ENCODE peak calls at places on chromosome 18, in six cellular contexts. One of them, this sample, is unnamed.

GRCh38 chr18:22048221-22048620 is 121.2 kb upstream of the GATA6 start:
- DNase-seq in body of pancreas: no peak
- DNase-seq in colonic mucosa: no peak
- DNase-seq in esophagus squamous epithelium: no peak
- DNase-seq in CD8-positive, alpha-beta T cell: no peak
- DNase-seq in K562: no peak
- DNase-seq in this sample: no peak

GRCh38 chr18:59918320-59918755 is 18.5 kb downstream of the PMAIP1 start:
- DNase-seq in body of pancreas: no peak
- DNase-seq in colonic mucosa: peak
- DNase-seq in esophagus squamous epithelium: peak
- DNase-seq in CD8-positive, alpha-beta T cell: no peak
- DNase-seq in K562: peak
- DNase-seq in this sample: peak

GRCh38 chr18:74476154-74476553 is 19.0 kb upstream of the DIPK1C start:
- DNase-seq in body of pancreas: no peak
- DNase-seq in colonic mucosa: no peak
- DNase-seq in esophagus squamous epithelium: no peak
- DNase-seq in CD8-positive, alpha-beta T cell: no peak
- DNase-seq in K562: peak
- DNase-seq in this sample: peak

GRCh38 chr18:48123965-48124364 is 193.5 kb upstream of the SMAD2 start:
- DNase-seq in body of pancreas: no peak
- DNase-seq in colonic mucosa: no peak
- DNase-seq in esophagus squamous epithelium: no peak
- DNase-seq in CD8-positive, alpha-beta T cell: no peak
- DNase-seq in K562: no peak
- DNase-seq in this sample: no peak

GRCh38 chr18:11888726-11889125 is 19.4 kb downstream of the MPPE1 start:
- DNase-seq in body of pancreas: no peak
- DNase-seq in colonic mucosa: no peak
- DNase-seq in esophagus squamous epithelium: no peak
- DNase-seq in CD8-positive, alpha-beta T cell: no peak
- DNase-seq in K562: no peak
- DNase-seq in this sample: no peak

GRCh38 chr18:74356959-74357358 is 41.3 kb downstream of the C18orf63 start:
- DNase-seq in body of pancreas: no peak
- DNase-seq in colonic mucosa: no peak
- DNase-seq in esophagus squamous epithelium: no peak
- DNase-seq in CD8-positive, alpha-beta T cell: no peak
- DNase-seq in K562: no peak
- DNase-seq in this sample: no peak

GRCh38 chr18:54388203-54389142 is 30.8 kb downstream of the C18orf54 start:
- DNase-seq in body of pancreas: peak
- DNase-seq in colonic mucosa: peak
- DNase-seq in esophagus squamous epithelium: no peak
- DNase-seq in CD8-positive, alpha-beta T cell: no peak
- DNase-seq in K562: peak
- DNase-seq in this sample: peak

GRCh38 chr18:159037-159652 is 788 bp downstream of the USP14 start:
- DNase-seq in body of pancreas: no peak
- DNase-seq in colonic mucosa: no peak
- DNase-seq in esophagus squamous epithelium: no peak
- DNase-seq in CD8-positive, alpha-beta T cell: no peak
- DNase-seq in K562: peak
- DNase-seq in this sample: peak

GRCh38 chr18:40935423-40935822 is 1019.6 kb upstream of the PIK3C3 start:
- DNase-seq in body of pancreas: no peak
- DNase-seq in colonic mucosa: no peak
- DNase-seq in esophagus squamous epithelium: no peak
- DNase-seq in CD8-positive, alpha-beta T cell: no peak
- DNase-seq in K562: peak
- DNase-seq in this sample: peak

GRCh38 chr18:49322770-49323490 is 137.5 kb downstream of the DYM start:
- DNase-seq in body of pancreas: no peak
- DNase-seq in colonic mucosa: no peak
- DNase-seq in esophagus squamous epithelium: no peak
- DNase-seq in CD8-positive, alpha-beta T cell: no peak
- DNase-seq in K562: no peak
- DNase-seq in this sample: no peak

GRCh38 chr18:15165048-15165447 is 417.1 kb downstream of the ANKRD30B start:
- DNase-seq in body of pancreas: no peak
- DNase-seq in colonic mucosa: no peak
- DNase-seq in esophagus squamous epithelium: no peak
- DNase-seq in CD8-positive, alpha-beta T cell: no peak
- DNase-seq in K562: peak
- DNase-seq in this sample: no peak

GRCh38 chr18:51630706-51631105 is 433.2 kb upstream of the MEX3C start:
- DNase-seq in body of pancreas: no peak
- DNase-seq in colonic mucosa: no peak
- DNase-seq in esophagus squamous epithelium: no peak
- DNase-seq in CD8-positive, alpha-beta T cell: no peak
- DNase-seq in K562: no peak
- DNase-seq in this sample: no peak

GRCh38 chr18:7234061-7234460 is 3.2 kb downstream of the LRRC30 start:
- DNase-seq in body of pancreas: no peak
- DNase-seq in colonic mucosa: no peak
- DNase-seq in esophagus squamous epithelium: no peak
- DNase-seq in CD8-positive, alpha-beta T cell: no peak
- DNase-seq in K562: no peak
- DNase-seq in this sample: no peak

GRCh38 chr18:7230646-7231349 is at the start of gene LRRC30:
- DNase-seq in body of pancreas: no peak
- DNase-seq in colonic mucosa: no peak
- DNase-seq in esophagus squamous epithelium: no peak
- DNase-seq in CD8-positive, alpha-beta T cell: no peak
- DNase-seq in K562: no peak
- DNase-seq in this sample: no peak

GRCh38 chr18:7236899-7237298 is 6.0 kb downstream of the LRRC30 start:
- DNase-seq in body of pancreas: no peak
- DNase-seq in colonic mucosa: no peak
- DNase-seq in esophagus squamous epithelium: no peak
- DNase-seq in CD8-positive, alpha-beta T cell: no peak
- DNase-seq in K562: no peak
- DNase-seq in this sample: no peak

GRCh38 chr18:7233398-7233797 is 2.5 kb downstream of the LRRC30 start:
- DNase-seq in body of pancreas: no peak
- DNase-seq in colonic mucosa: no peak
- DNase-seq in esophagus squamous epithelium: no peak
- DNase-seq in CD8-positive, alpha-beta T cell: no peak
- DNase-seq in K562: no peak
- DNase-seq in this sample: no peak

DNA sequence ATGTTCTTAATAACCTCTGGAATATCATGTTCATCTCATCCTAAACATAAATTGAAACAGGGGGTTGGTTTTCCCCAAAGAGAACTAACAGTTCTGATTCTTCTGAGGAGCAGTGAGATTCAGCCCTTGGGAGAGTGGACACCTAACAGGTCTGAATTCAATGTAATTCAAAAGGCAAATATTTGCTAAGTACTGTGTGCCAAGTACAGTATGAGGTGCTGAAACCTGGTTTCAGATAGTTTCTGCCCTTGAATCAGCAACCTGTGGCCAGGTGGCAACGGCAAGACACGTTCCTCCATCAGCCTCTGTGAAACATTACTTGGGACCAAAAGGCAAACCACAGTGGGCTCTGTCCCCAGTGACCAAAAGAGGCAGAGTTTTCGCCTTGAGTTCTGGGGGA is 1.3 kb downstream of the LRRC30 start:
- DNase-seq in body of pancreas: no peak
- DNase-seq in colonic mucosa: no peak
- DNase-seq in esophagus squamous epithelium: no peak
- DNase-seq in CD8-positive, alpha-beta T cell: no peak
- DNase-seq in K562: no peak
- DNase-seq in this sample: no peak
- H3K4me3 ChIP-seq in body of pancreas: no peak
- H3K4me3 ChIP-seq in colonic mucosa: no peak
- H3K4me3 ChIP-seq in esophagus squamous epithelium: no peak
- H3K4me3 ChIP-seq in CD8-positive, alpha-beta T cell: no peak
- H3K4me3 ChIP-seq in K562: no peak
- H3K4me3 ChIP-seq in this sample: no peak

DNA sequence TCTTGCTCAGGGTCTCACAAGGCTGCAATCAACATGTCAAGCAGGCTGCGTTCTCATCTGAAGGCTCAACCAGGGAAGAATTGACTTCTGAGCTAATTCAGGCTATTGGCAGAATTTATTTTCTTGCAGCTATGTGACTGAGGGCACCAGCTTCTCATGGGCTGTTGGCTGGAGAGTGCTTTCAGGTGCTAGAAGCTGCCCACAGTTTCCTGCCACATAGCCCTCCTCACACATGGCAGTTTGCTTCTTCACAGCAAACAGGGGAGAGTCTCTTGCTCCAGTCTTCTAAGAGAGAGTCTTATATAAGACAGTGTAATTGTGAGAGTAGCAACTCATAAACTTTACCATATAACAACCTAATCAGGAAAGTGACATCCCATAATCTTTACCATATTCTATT is 37.5 kb upstream of the INO80C start:
- DNase-seq in body of pancreas: no peak
- DNase-seq in colonic mucosa: no peak
- DNase-seq in esophagus squamous epithelium: no peak
- DNase-seq in CD8-positive, alpha-beta T cell: no peak
- DNase-seq in K562: no peak
- DNase-seq in this sample: no peak
- H3K4me3 ChIP-seq in body of pancreas: no peak
- H3K4me3 ChIP-seq in colonic mucosa: no peak
- H3K4me3 ChIP-seq in esophagus squamous epithelium: no peak
- H3K4me3 ChIP-seq in CD8-positive, alpha-beta T cell: no peak
- H3K4me3 ChIP-seq in K562: no peak
- H3K4me3 ChIP-seq in this sample: no peak

GRCh38 chr18:80247403-80247916 is at the start of gene PARD6G:
- DNase-seq in body of pancreas: peak
- DNase-seq in colonic mucosa: peak
- DNase-seq in esophagus squamous epithelium: no peak
- DNase-seq in CD8-positive, alpha-beta T cell: peak
- DNase-seq in K562: peak
- DNase-seq in this sample: peak

GRCh38 chr18:80245781-80246655 is 1.3 kb downstream of the PARD6G start:
- DNase-seq in body of pancreas: no peak
- DNase-seq in colonic mucosa: no peak
- DNase-seq in esophagus squamous epithelium: no peak
- DNase-seq in CD8-positive, alpha-beta T cell: no peak
- DNase-seq in K562: no peak
- DNase-seq in this sample: no peak

GRCh38 chr18:80244956-80245730 is 2.2 kb downstream of the PARD6G start:
- DNase-seq in body of pancreas: no peak
- DNase-seq in colonic mucosa: no peak
- DNase-seq in esophagus squamous epithelium: no peak
- DNase-seq in CD8-positive, alpha-beta T cell: no peak
- DNase-seq in K562: no peak
- DNase-seq in this sample: no peak

GRCh38 chr18:80249217-80250093 is 2.1 kb upstream of the PARD6G start:
- DNase-seq in body of pancreas: no peak
- DNase-seq in colonic mucosa: no peak
- DNase-seq in esophagus squamous epithelium: no peak
- DNase-seq in CD8-positive, alpha-beta T cell: no peak
- DNase-seq in K562: no peak
- DNase-seq in this sample: no peak

DNA sequence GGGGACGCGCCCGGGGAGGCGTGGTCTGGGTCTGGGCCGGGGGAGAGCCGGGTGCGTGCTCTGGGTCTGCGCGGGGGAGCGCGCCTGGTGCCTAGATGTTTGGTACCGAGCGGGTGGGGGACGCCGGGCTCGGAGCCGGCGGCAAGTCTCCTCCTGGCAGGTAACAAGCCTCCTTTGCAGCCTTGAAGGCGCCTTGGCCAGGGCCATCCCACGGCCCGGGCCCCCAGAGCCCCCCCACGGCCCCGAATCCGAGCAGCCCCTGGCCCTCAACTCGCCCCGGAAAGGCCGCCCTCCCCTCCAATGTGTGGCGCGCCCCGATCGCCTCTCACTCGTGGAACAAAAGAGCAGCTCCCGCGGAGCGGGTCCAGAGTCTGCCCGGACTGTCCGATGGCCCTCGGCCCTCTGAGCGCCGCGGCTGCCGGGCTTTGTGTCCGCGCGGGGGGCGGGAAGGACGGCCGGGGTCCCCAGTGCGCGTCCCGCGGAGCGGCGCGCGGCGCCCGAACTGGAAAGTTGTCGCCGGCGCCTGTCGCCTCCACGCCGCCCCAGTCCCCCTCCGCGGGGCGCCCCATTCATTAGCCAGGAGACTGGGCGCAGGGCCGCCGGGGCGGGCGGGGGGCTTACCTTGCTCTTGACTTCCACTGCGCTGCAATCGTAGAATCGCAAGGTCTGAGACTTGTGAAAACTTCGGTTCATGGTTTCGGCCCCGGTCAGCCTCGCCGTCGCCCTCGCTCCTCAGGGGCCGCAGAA is 485 bp downstream of the PARD6G start:
- DNase-seq in body of pancreas: peak
- DNase-seq in colonic mucosa: no peak
- DNase-seq in esophagus squamous epithelium: no peak
- DNase-seq in CD8-positive, alpha-beta T cell: peak
- DNase-seq in K562: peak
- DNase-seq in this sample: peak
- H3K4me3 ChIP-seq in body of pancreas: peak
- H3K4me3 ChIP-seq in colonic mucosa: peak
- H3K4me3 ChIP-seq in esophagus squamous epithelium: peak
- H3K4me3 ChIP-seq in CD8-positive, alpha-beta T cell: peak
- H3K4me3 ChIP-seq in K562: peak
- H3K4me3 ChIP-seq in this sample: peak

GRCh38 chr18:63936932-63937393 is 12.1 kb upstream of the HMSD start:
- DNase-seq in body of pancreas: no peak
- DNase-seq in colonic mucosa: no peak
- DNase-seq in esophagus squamous epithelium: no peak
- DNase-seq in CD8-positive, alpha-beta T cell: no peak
- DNase-seq in K562: no peak
- DNase-seq in this sample: no peak

GRCh38 chr18:63930774-63931354 is 18.2 kb upstream of the HMSD start:
- DNase-seq in body of pancreas: no peak
- DNase-seq in colonic mucosa: no peak
- DNase-seq in esophagus squamous epithelium: no peak
- DNase-seq in CD8-positive, alpha-beta T cell: no peak
- DNase-seq in K562: no peak
- DNase-seq in this sample: no peak

GRCh38 chr18:63940008-63940407 is 9.1 kb upstream of the HMSD start:
- DNase-seq in body of pancreas: no peak
- DNase-seq in colonic mucosa: no peak
- DNase-seq in esophagus squamous epithelium: no peak
- DNase-seq in CD8-positive, alpha-beta T cell: no peak
- DNase-seq in K562: no peak
- DNase-seq in this sample: no peak

DNA sequence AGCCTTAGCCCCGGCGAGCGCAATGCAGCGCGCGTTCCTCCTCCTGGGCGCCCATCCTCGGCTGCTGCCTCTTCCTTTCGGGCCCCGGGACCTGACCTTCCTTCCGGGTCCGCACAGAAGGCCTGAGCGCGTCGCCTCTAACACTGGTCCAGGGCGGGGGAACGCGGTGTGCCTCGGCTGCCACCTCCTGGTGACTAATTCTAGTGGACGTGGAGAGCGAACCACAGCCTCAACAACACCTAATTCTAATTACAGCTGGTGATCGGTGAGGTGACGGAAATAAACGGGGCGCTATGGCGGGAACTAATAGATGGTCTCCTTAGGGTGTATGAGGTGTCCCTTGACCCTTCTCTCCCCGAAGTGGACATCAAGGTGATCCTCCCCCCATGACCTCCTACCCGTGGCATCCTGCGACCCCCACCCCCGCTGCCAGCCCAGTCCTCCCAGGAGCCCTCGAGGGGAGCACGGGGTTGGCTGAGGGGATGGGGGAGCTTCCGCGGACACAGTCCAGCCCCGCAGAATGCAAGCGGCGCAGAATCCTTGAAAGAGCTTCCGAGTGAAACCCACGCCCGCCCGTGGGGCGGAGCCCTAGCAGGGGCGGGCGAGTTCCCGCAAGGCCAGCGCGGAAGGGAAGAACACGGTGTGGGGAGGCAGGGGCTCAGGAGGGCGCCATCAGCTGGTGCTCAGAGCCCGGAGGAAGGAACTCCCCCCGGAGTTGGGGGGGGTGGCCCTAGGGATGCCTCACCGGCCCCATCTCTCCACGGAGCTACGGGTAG is 12.8 kb upstream of the HMSD start:
- DNase-seq in body of pancreas: peak
- DNase-seq in colonic mucosa: peak
- DNase-seq in esophagus squamous epithelium: peak
- DNase-seq in CD8-positive, alpha-beta T cell: peak
- DNase-seq in K562: peak
- DNase-seq in this sample: peak
- H3K4me3 ChIP-seq in body of pancreas: peak
- H3K4me3 ChIP-seq in colonic mucosa: peak
- H3K4me3 ChIP-seq in esophagus squamous epithelium: peak
- H3K4me3 ChIP-seq in CD8-positive, alpha-beta T cell: peak
- H3K4me3 ChIP-seq in K562: no peak
- H3K4me3 ChIP-seq in this sample: peak